ENCODE peak calls at places on chromosomes 2 and 18, in eight cellular contexts. G, L, Z, O, X, U, K and J are unnamed samples.

GRCh38 chr2:6352906-6353515 is 512.7 kb downstream of the CMPK2 start:
- DNase-seq in K (peak; percentile 86), O (no peak), G (no peak), Z (peak; percentile 66), L (no peak), X (peak; percentile 72), U (peak; percentile 50), J (peak; percentile 64)

GRCh38 chr18:37484893-37485834 is 80.4 kb downstream of the CELF4 start:
- DNase-seq in O (no peak), Z (no peak), U (peak; percentile 4), K (peak; percentile 27), L (no peak), G (no peak), X (peak; percentile 78), J (no peak)

GRCh38 chr18:64679121-64679520 is 530.2 kb upstream of the LINC00305 start:
- DNase-seq in O (no peak), G (no peak), K (no peak), U (no peak), X (no peak), Z (no peak), L (no peak), J (no peak)

GRCh38 chr2:235263205-235264120 is 230.4 kb upstream of the AGAP1 start:
- DNase-seq in K (peak; percentile 94), X (peak; percentile 34), O (peak; percentile 71), L (peak; percentile 67), U (peak; percentile 83), Z (peak; percentile 36), G (no peak), J (peak; percentile 91)

GRCh38 chr2:239400000-239400831 is 604 bp downstream of the HDAC4 start:
- DNase-seq in Z (no peak), U (peak; percentile 68), L (no peak), K (peak; percentile 54), G (no peak), O (peak; percentile 41), X (peak; percentile 85), J (no peak)

GRCh38 chr2:186349508-186349907 is 136.6 kb upstream of the ZC3H15 start:
- DNase-seq in Z (no peak), U (peak; percentile 95), K (peak; percentile 96), O (no peak), L (peak; percentile 43), G (no peak), X (no peak), J (peak; percentile 58)

GRCh38 chr2:85580206-85580605 is 2.8 kb downstream of the VAMP8 start:
- DNase-seq in Z (no peak), O (no peak), G (no peak), L (no peak), X (no peak), U (no peak), K (no peak), J (no peak)

GRCh38 chr2:48347712-48348111 is 182.2 kb upstream of the STON1 start:
- DNase-seq in K (peak; percentile 48), G (no peak), O (no peak), Z (no peak), U (peak; percentile 39), L (no peak), X (no peak), J (no peak)

GRCh38 chr2:120669121-120669952 is 66.3 kb upstream of the GLI2 start:
- DNase-seq in G (no peak), K (peak; percentile 21), U (peak; percentile 53), X (peak; percentile 73), L (peak; percentile 90), Z (peak; percentile 63), O (peak; percentile 67), J (peak; percentile 76)

GRCh38 chr2:137957033-137957432 is 7.2 kb upstream of the HNMT start:
- DNase-seq in X (no peak), U (peak; percentile 94), K (peak; percentile 83), O (no peak), Z (no peak), L (no peak), G (no peak), J (no peak)

GRCh38 chr2:12151716-12152115 is 405.3 kb downstream of the LPIN1 start:
- DNase-seq in X (no peak), K (no peak), O (no peak), G (no peak), L (no peak), Z (no peak), U (no peak), J (no peak)

GRCh38 chr2:217650229-217650628 is 352.6 kb downstream of the TNS1 start:
- DNase-seq in X (no peak), U (no peak), O (no peak), Z (no peak), K (no peak), G (no peak), L (no peak), J (no peak)

GRCh38 chr2:137437386-137437785 is 526.9 kb upstream of the HNMT start:
- DNase-seq in O (no peak), Z (no peak), K (no peak), G (no peak), U (no peak), X (no peak), L (no peak), J (no peak)

GRCh38 chr2:46922049-46922448 is 6.4 kb upstream of the MCFD2 start:
- DNase-seq in X (no peak), Z (no peak), O (no peak), K (no peak), L (peak; percentile 97), U (peak; percentile 32), G (no peak), J (no peak)

GRCh38 chr2:9814129-9814868 is 29.0 kb upstream of the TAF1B start:
- DNase-seq in L (no peak), Z (no peak), K (no peak), O (no peak), X (no peak), G (no peak), U (no peak), J (no peak)

GRCh38 chr2:136787970-136788369 is 22.6 kb downstream of the THSD7B start:
- DNase-seq in G (no peak), U (no peak), L (no peak), O (no peak), Z (no peak), K (no peak), X (peak; percentile 2), J (no peak)

GRCh38 chr2:42813773-42814172 is 21.4 kb upstream of the HAAO start:
- DNase-seq in X (no peak), K (no peak), O (no peak), L (no peak), Z (no peak), G (no peak), U (no peak), J (no peak)

GRCh38 chr18:63315879-63316278 is 3.7 kb downstream of the BCL2 start:
- DNase-seq in O (no peak), U (no peak), K (no peak), X (no peak), G (no peak), Z (no peak), L (no peak), J (no peak)

GRCh38 chr2:127640082-127641072 is 5.6 kb upstream of the GPR17 start:
- DNase-seq in U (no peak), L (no peak), X (peak; percentile 56), Z (no peak), K (no peak), G (no peak), O (no peak), J (peak; percentile 82)

GRCh38 chr18:33123852-33124251 is 316.7 kb downstream of the CCDC178 start:
- DNase-seq in O (no peak), U (no peak), G (no peak), L (no peak), K (no peak), Z (no peak), X (no peak), J (no peak)

GRCh38 chr2:186575856-186576255 is 14.0 kb upstream of the ITGAV start:
- DNase-seq in X (no peak), O (no peak), U (peak; percentile 59), K (no peak), L (no peak), G (no peak), Z (no peak), J (no peak)

GRCh38 chr2:172079838-172080640 is 5.3 kb upstream of the DLX1 start:
- DNase-seq in K (no peak), X (peak; percentile 38), G (no peak), U (no peak), L (no peak), O (no peak), Z (no peak), J (no peak)
- H3K27me3 ChIP-seq in K (peaks cover 40% of the 10 kb centered on the region), X (peaks cover 100% of the 10 kb centered on the region), G (peaks cover 58% of the 10 kb centered on the region), U (peaks cover 39% of the 10 kb centered on the region), L (no peaks in the 10 kb centered on the region), O (peaks cover 47% of the 10 kb centered on the region), Z (peaks cover 10% of the 10 kb centered on the region), J (no peaks in the 10 kb centered on the region)

GRCh38 chr18:24528857-24529256 is 68.4 kb downstream of the HRH4 start:
- DNase-seq in U (no peak), O (no peak), Z (no peak), X (no peak), L (no peak), K (no peak), G (no peak), J (no peak)
- H3K4me3 ChIP-seq in U (no peak overlapping the region), O (no peak overlapping the region), Z (no peak overlapping the region), X (no peak overlapping the region), L (no peak overlapping the region), K (no peak overlapping the region), G (no peak overlapping the region), J (no peak overlapping the region)

GRCh38 chr2:232345251-232345650 is 33.3 kb upstream of the ALPP start:
- DNase-seq in X (no peak), K (no peak), O (no peak), G (no peak), U (no peak), Z (no peak), L (no peak), J (no peak)
- H3K27me3 ChIP-seq in X (no peaks in the 10 kb centered on the region), K (peaks cover 35% of the 10 kb centered on the region), O (peaks cover 17% of the 10 kb centered on the region), G (no peaks in the 10 kb centered on the region), U (no peaks in the 10 kb centered on the region), Z (no peaks in the 10 kb centered on the region), L (no peaks in the 10 kb centered on the region), J (no peaks in the 10 kb centered on the region)

GRCh38 chr2:17803492-17803891 is 12.8 kb upstream of the MSGN1 start:
- DNase-seq in G (no peak), Z (no peak), U (no peak), K (no peak), X (no peak), O (no peak), L (no peak), J (no peak)
- H3K4me3 ChIP-seq in G (no peak overlapping the region), Z (no peak overlapping the region), U (no peak overlapping the region), K (no peak overlapping the region), X (no peak overlapping the region), O (no peak overlapping the region), L (no peak overlapping the region), J (no peak overlapping the region)

GRCh38 chr2:176170606-176171005 is 13.5 kb downstream of the HOXD3 start:
- DNase-seq in L (no peak), U (no peak), O (no peak), G (no peak), X (no peak), K (no peak), Z (no peak), J (no peak)
- H3K27me3 ChIP-seq in L (peaks cover 50% of the 10 kb centered on the region), U (peaks cover 42% of the 10 kb centered on the region), O (peaks cover 71% of the 10 kb centered on the region), G (peaks cover 48% of the 10 kb centered on the region), X (peaks cover 100% of the 10 kb centered on the region), K (no peaks in the 10 kb centered on the region), Z (peaks cover 20% of the 10 kb centered on the region), J (peaks cover 5% of the 10 kb centered on the region)